ENCODE peak calls at places on chromosomes 13 and 19, in eight cellular contexts. M is lower leg skin; I is H9; G is stimulated activated CD4-positive, alpha-beta T cell treated with anti-CD3 and anti-CD28 coated beads, Interleukin-4, amount 100 ng/mL, for 48 hours; P is left ventricle myocardium superior; Y is SK-N-DZ; X is stromal cell of bone marrow; D is brain microvascular endothelial cell. U is an unnamed sample.

GRCh38 chr19:46861691-46862503 is 1.1 kb downstream of the ARHGAP35 start:
- DNase-seq in Y (no peak), X (no peak), P (no peak), I (no peak), G (no peak), M (no peak), D (no peak), U (no peak)

GRCh38 chr19:48513289-48514122 is 1.9 kb upstream of the LMTK3 start:
- DNase-seq in M (peak; percentile 38), Y (peak; percentile 68), D (peak; percentile 53), P (peak; percentile 71), X (peak; percentile 27), I (peak; percentile 94), G (no peak), U (no peak)

GRCh38 chr13:40452038-40452666 is 214.3 kb downstream of the FOXO1 start:
- DNase-seq in D (no peak), M (no peak), P (no peak), X (no peak), G (no peak), I (no peak), Y (no peak), U (no peak)

GRCh38 chr19:30049226-30049625 is 107.2 kb downstream of the URI1 start:
- DNase-seq in X (no peak), Y (no peak), P (no peak), M (no peak), G (no peak), I (no peak), D (no peak), U (no peak)

GRCh38 chr13:73945871-73946270 is 188.3 kb downstream of the KLF12 start:
- DNase-seq in M (no peak), Y (peak; percentile 40), G (no peak), P (peak; percentile 75), D (no peak), I (no peak), X (no peak), U (no peak)

GRCh38 chr13:92938481-92939020 is 288.1 kb upstream of the GPC6 start:
- DNase-seq in M (no peak), D (no peak), I (no peak), P (no peak), X (no peak), Y (no peak), G (no peak), U (no peak)

GRCh38 chr19:18489627-18490184 is 32.2 kb downstream of the ELL start:
- DNase-seq in D (no peak), I (no peak), X (no peak), Y (no peak), G (no peak), M (no peak), P (no peak), U (no peak)

GRCh38 chr13:91986771-91987515 is 588.5 kb downstream of the GPC5 start:
- DNase-seq in Y (peak; percentile 28), I (no peak), X (no peak), M (no peak), D (no peak), G (no peak), P (no peak), U (no peak)

GRCh38 chr13:51758691-51759090 is 45.3 kb downstream of the DHRS12 start:
- DNase-seq in I (no peak), Y (no peak), D (no peak), P (no peak), M (no peak), X (no peak), G (no peak), U (no peak)

GRCh38 chr19:18389095-18389735 is 3.3 kb downstream of the GDF15 start:
- DNase-seq in G (no peak), X (no peak), I (no peak), D (no peak), M (no peak), P (no peak), Y (no peak), U (no peak)

GRCh38 chr19:2549701-2550191 is 73.8 kb downstream of the GADD45B start:
- DNase-seq in P (peak; percentile 82), X (peak; percentile 89), Y (no peak), D (peak; percentile 88), M (peak; percentile 94), I (no peak), G (no peak), U (peak; percentile 94)

GRCh38 chr19:4442846-4443146 is 14.8 kb downstream of the UBXN6 start:
- DNase-seq in Y (no peak), I (no peak), D (no peak), X (no peak), P (no peak), M (no peak), G (no peak), U (no peak)

GRCh38 chr19:2081873-2082810 is 14.0 kb downstream of the MOB3A start:
- DNase-seq in Y (no peak), P (no peak), X (no peak), D (no peak), I (no peak), G (no peak), M (no peak), U (no peak)

GRCh38 chr19:28446511-28446910 is 766.4 kb downstream of the UQCRFS1 start:
- DNase-seq in G (no peak), Y (no peak), D (no peak), I (peak; percentile 79), M (no peak), X (no peak), P (no peak), U (no peak)

GRCh38 chr19:737591-738093 is 13.3 kb upstream of the MISP start:
- DNase-seq in Y (peak; percentile 57), D (no peak), X (no peak), I (peak; percentile 81), G (peak; percentile 58), M (no peak), P (peak; percentile 64), U (no peak)

GRCh38 chr13:72782717-72783116 is 784 bp downstream of the PIBF1 start:
- DNase-seq in M (no peak), D (peak; percentile 7), P (no peak), Y (no peak), I (no peak), X (no peak), G (no peak), U (no peak)

GRCh38 chr19:19458110-19458816 is 52.8 kb downstream of the GATAD2A start:
- DNase-seq in P (peak; percentile 2), M (no peak), G (no peak), D (no peak), X (no peak), Y (no peak), I (no peak), U (no peak)

GRCh38 chr19:4409123-4409933 is 6.9 kb downstream of the CHAF1A start:
- DNase-seq in Y (no peak), M (no peak), X (no peak), I (peak; percentile 92), G (no peak), D (no peak), P (no peak), U (no peak)

GRCh38 chr19:10113964-10114650 is 2.6 kb downstream of the P2RY11 start:
- DNase-seq in D (no peak), Y (no peak), M (no peak), G (no peak), P (no peak), X (no peak), I (no peak), U (no peak)

GRCh38 chr13:29594310-29594709 is 1.2 kb downstream of the SLC7A1 start:
- DNase-seq in M (peak; percentile 40), X (peak; percentile 25), I (no peak), Y (no peak), P (no peak), G (peak; percentile 32), D (peak; percentile 84), U (no peak)

GRCh38 chr13:22076658-22077057 is 405.8 kb downstream of the FGF9 start:
- DNase-seq in D (no peak), G (no peak), Y (no peak), M (no peak), I (no peak), X (no peak), P (no peak), U (no peak)

GRCh38 chr19:17616961-17617806 is 61.7 kb downstream of the COLGALT1 start:
- DNase-seq in X (no peak), P (no peak), M (no peak), I (peak; percentile 88), G (no peak), Y (no peak), D (peak; percentile 11), U (no peak)

GRCh38 chr13:30308548-30308947 is 1.2 kb upstream of the KATNAL1 start:
- DNase-seq in G (no peak), D (peak; percentile 31), Y (no peak), I (no peak), M (no peak), P (no peak), X (no peak), U (no peak)

GRCh38 chr13:72544042-72544441 is 183.4 kb downstream of the MZT1 start:
- DNase-seq in G (no peak), I (no peak), M (no peak), X (no peak), P (no peak), Y (peak; percentile 39), D (no peak), U (no peak)

GRCh38 chr19:17755977-17756670 is 4.8 kb downstream of the FCHO1 start:
- DNase-seq in X (no peak), P (peak; percentile 68), M (no peak), G (no peak), I (peak; percentile 81), Y (peak; percentile 90), D (peak; percentile 25), U (no peak)

GRCh38 chr13:64332048-64332447 is 2898.1 kb downstream of the PCDH9 start:
- DNase-seq in I (no peak), P (no peak), M (no peak), Y (no peak), X (no peak), G (no peak), D (no peak), U (no peak)

U was measured in tibial nerve.